ENCODE peak calls at places on chromosomes 12 and 14, in ten cellular contexts. E, S, F, P, K, W, H, D, Y and C are unnamed samples.

GRCh38 chr14:67526676-67527459 is 6.2 kb upstream of the PLEKHH1 start:
- DNase-seq in F (peak; percentile 41), E (peak; percentile 71), P (peak; percentile 60), H (peak; percentile 39), K (no peak), W (peak; percentile 73), Y (peak; percentile 30), S (peak; percentile 89), D (no peak), C (no peak)

GRCh38 chr12:50517456-50518048 is 12.8 kb downstream of the DIP2B start:
- DNase-seq in S (no peak), F (peak; percentile 30), W (peak; percentile 58), K (no peak), P (peak; percentile 28), Y (no peak), H (no peak), E (peak; percentile 54), D (no peak), C (peak; percentile 57)

GRCh38 chr14:29911815-29912214 is 15.8 kb downstream of the PRKD1 start:
- DNase-seq in W (no peak), Y (no peak), K (no peak), S (no peak), P (no peak), F (no peak), E (no peak), D (no peak), H (no peak), C (no peak)

GRCh38 chr14:101062065-101062450 is 158.5 kb upstream of the RTL1 start:
- DNase-seq in Y (no peak), P (no peak), S (no peak), F (no peak), K (peak; percentile 55), E (no peak), H (no peak), D (no peak), W (no peak), C (no peak)

GRCh38 chr12:2057041-2057792 is 4.4 kb downstream of the CACNA1C start:
- DNase-seq in H (peak; percentile 12), P (peak; percentile 73), D (peak; percentile 41), K (peak; percentile 81), Y (peak; percentile 27), E (peak; percentile 49), S (peak; percentile 97), F (peak; percentile 51), W (peak; percentile 19), C (no peak)

GRCh38 chr14:99685061-99685995 is 1.2 kb downstream of the CYP46A1 start:
- DNase-seq in F (no peak), H (no peak), Y (no peak), P (no peak), K (peak; percentile 59), S (no peak), E (no peak), W (no peak), D (no peak), C (no peak)

GRCh38 chr14:68762944-68763831 is 29.7 kb downstream of the ZFP36L1 start:
- DNase-seq in K (no peak), D (no peak), E (no peak), F (peak; percentile 75), H (peak; percentile 90), P (peak; percentile 93), W (no peak), S (peak; percentile 72), Y (no peak), C (no peak)

GRCh38 chr12:43332977-43333649 is 218.9 kb downstream of the ADAMTS20 start:
- DNase-seq in F (no peak), S (no peak), K (no peak), W (peak; percentile 27), H (no peak), P (peak; percentile 82), D (no peak), Y (no peak), E (no peak), C (no peak)

GRCh38 chr12:12992418-12993175 is 7.5 kb downstream of the HEBP1 start:
- DNase-seq in K (peak; percentile 74), H (no peak), S (peak; percentile 34), W (peak; percentile 83), D (peak; percentile 88), Y (no peak), E (peak; percentile 75), P (peak; percentile 97), F (peak; percentile 93), C (peak; percentile 93)

GRCh38 chr14:70663707-70664179 is 22.0 kb downstream of the TTC9 start:
- DNase-seq in P (peak; percentile 3), S (no peak), E (no peak), Y (no peak), W (no peak), D (no peak), K (no peak), H (no peak), F (peak; percentile 13), C (no peak)

GRCh38 chr12:49301759-49302158 is 6.8 kb downstream of the PRPH start:
- DNase-seq in P (no peak), D (no peak), H (no peak), S (no peak), K (peak; percentile 3), W (no peak), E (no peak), F (no peak), Y (no peak), C (no peak)

GRCh38 chr12:56628671-56629458 is 1.3 kb downstream of the BAZ2A start:
- DNase-seq in W (peak; percentile 39), P (peak; percentile 73), S (peak; percentile 66), F (peak; percentile 75), K (peak; percentile 80), D (peak; percentile 79), Y (peak; percentile 75), E (peak; percentile 35), H (peak; percentile 55), C (peak; percentile 15)

GRCh38 chr12:7209958-7210357 is 20.5 kb downstream of the PEX5 start:
- DNase-seq in H (no peak), Y (no peak), S (no peak), F (no peak), K (no peak), E (no peak), D (no peak), P (no peak), W (no peak), C (no peak)

GRCh38 chr14:32524609-32525391 is 195.7 kb downstream of the AKAP6 start:
- DNase-seq in E (no peak), Y (no peak), P (peak; percentile 3), F (no peak), D (no peak), K (no peak), H (no peak), S (no peak), W (no peak), C (no peak)

GRCh38 chr12:65734226-65734625 is 90.1 kb upstream of the HMGA2 start:
- DNase-seq in H (no peak), K (no peak), S (no peak), D (no peak), Y (no peak), W (no peak), E (no peak), F (no peak), P (no peak), C (no peak)

DNA sequence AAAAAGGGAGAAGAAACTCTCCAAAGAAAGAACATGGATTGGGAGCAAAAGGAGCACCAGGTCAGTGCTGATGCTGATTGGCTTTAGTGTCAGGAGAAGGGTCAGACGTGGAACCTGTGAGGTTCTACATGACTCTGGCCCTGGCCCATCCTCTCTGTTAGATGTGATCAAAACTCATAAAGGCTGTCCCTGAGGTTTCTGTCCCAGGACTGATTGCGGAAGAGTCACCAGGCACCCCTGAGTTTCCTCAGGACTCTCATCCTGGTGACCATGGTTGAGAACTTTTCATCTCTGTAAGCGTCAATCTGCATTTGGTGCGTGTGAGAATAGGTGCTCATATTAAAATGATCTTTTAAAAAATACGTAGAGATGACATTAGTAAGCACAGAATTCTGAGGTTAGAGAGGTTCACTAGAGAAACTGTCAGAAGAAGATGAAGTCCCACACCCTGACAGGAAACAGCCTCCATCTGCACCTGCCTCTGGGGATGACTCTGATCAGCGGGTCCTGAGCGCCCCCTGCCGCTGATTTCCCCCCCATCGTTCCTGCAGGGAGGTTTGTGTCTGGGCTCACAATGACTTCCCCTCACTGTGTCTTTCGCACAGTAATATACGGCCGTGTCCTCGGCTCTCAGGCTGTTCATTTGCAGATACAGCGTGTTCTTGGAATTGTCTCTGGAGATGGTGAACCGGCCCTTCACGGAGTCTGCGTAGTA is 741.8 kb downstream of the TMEM121 start:
- DNase-seq in K (no peak), W (no peak), D (peak; percentile 49), H (no peak), E (peak; percentile 12), S (no peak), P (no peak), Y (peak; percentile 91), F (no peak), C (no peak)
- H3K4me3 ChIP-seq in K (no peak overlapping the region), W (no peak overlapping the region), D (no peak overlapping the region), H (no peak overlapping the region), E (no peak overlapping the region), S (no peak overlapping the region), P (no peak overlapping the region), Y (no peak overlapping the region), F (no peak overlapping the region), C (no peak overlapping the region)

GRCh38 chr12:109097140-109097434 is 310 bp upstream of the UNG start:
- DNase-seq in D (no peak), P (no peak), K (no peak), Y (no peak), F (no peak), W (no peak), S (no peak), E (no peak), H (no peak), C (no peak)
- H3K4me3 ChIP-seq in D (no peak overlapping the region), P (peak overlapping the region; percentile 54), K (no peak overlapping the region), Y (no peak overlapping the region), F (peak overlapping the region; percentile 12), W (peak overlapping the region; percentile 50), S (peak overlapping the region; percentile 95), E (peak overlapping the region; percentile 91), H (peak overlapping the region; percentile 96), C (peak overlapping the region; percentile 61)

DNA sequence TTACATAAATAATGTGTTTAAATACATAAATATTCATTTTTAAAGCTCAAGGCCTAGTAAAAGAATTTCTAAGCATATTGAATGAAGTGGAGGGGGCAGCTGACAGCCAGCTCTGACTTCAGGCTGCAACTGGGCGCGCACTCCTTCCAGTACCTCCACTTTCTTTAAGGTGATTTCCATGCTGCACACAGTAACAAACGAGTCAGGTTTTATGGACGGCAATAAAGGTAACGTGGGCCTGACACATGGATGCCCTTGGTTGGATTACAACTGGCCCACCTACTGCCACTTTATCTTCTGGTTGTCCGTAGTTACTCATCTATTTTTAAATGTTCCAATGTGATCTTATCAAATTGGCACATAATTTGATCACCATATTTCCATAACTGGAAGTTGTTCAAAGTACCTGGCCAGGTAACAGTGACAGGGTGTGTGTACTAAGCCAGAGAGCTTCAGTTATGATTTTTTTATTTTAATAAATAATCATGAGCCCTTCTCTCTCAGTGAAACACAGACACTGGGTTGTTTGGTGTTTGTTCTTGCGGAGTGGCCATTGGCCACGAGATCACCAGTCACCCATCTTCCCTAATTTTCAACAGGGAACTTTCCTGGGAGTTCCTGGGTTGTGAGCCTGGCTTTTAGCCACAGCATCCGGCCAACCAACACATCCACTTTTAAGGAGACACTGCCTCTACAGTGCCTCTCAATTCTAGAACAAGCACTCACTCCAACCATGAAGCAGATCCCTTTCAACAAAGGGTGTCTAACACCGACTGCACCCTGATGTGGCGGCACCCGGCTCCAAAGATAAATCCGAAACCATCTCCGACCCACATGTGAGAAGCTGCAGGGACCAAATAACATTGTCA is 50.2 kb downstream of the FOXN3 start:
- DNase-seq in H (no peak), S (no peak), Y (no peak), D (peak; percentile 50), F (no peak), K (peak; percentile 79), E (no peak), P (peak; percentile 32), W (no peak), C (no peak)
- H3K4me3 ChIP-seq in H (no peak overlapping the region), S (no peak overlapping the region), Y (no peak overlapping the region), D (no peak overlapping the region), F (no peak overlapping the region), K (peak overlapping the region; percentile 33), E (no peak overlapping the region), P (no peak overlapping the region), W (no peak overlapping the region), C (no peak overlapping the region)

GRCh38 chr12:26112232-26112631 is 12.6 kb downstream of the BHLHE41 start:
- DNase-seq in P (no peak), W (no peak), F (no peak), E (no peak), D (no peak), K (no peak), Y (no peak), S (no peak), H (no peak), C (no peak)
- H3K4me3 ChIP-seq in P (no peak overlapping the region), W (no peak overlapping the region), F (no peak overlapping the region), E (no peak overlapping the region), D (no peak overlapping the region), K (no peak overlapping the region), Y (no peak overlapping the region), S (peak overlapping the region; percentile 53), H (no peak overlapping the region), C (no peak overlapping the region)